ENCODE peak calls at places on chromosomes 7 and 10, in six cellular contexts. One of them, this sample, is unnamed.

GRCh38 chr7:75690121-75690523 is 48.6 kb downstream of the HIP1 start:
- DNase-seq in K562: no peak
- DNase-seq in A549: no peak
- DNase-seq in H1: no peak
- DNase-seq in HepG2: no peak
- DNase-seq in endothelial cell of umbilical vein: no peak
- DNase-seq in this sample: no peak

GRCh38 chr10:24503627-24504320 is 219.9 kb downstream of the ARHGAP21 start:
- DNase-seq in K562: peak
- DNase-seq in A549: peak
- DNase-seq in H1: peak
- DNase-seq in HepG2: peak
- DNase-seq in endothelial cell of umbilical vein: peak
- DNase-seq in this sample: peak

GRCh38 chr10:43237631-43238446 is 29.0 kb downstream of the RASGEF1A start:
- DNase-seq in K562: no peak
- DNase-seq in A549: no peak
- DNase-seq in H1: no peak
- DNase-seq in HepG2: no peak
- DNase-seq in endothelial cell of umbilical vein: no peak
- DNase-seq in this sample: peak

GRCh38 chr10:126551197-126551596 is 119.3 kb downstream of the C10orf90 start:
- DNase-seq in K562: no peak
- DNase-seq in A549: no peak
- DNase-seq in H1: no peak
- DNase-seq in HepG2: no peak
- DNase-seq in endothelial cell of umbilical vein: no peak
- DNase-seq in this sample: no peak

GRCh38 chr7:147296986-147297385 is 1180.4 kb downstream of the CNTNAP2 start:
- DNase-seq in K562: no peak
- DNase-seq in A549: no peak
- DNase-seq in H1: no peak
- DNase-seq in HepG2: no peak
- DNase-seq in endothelial cell of umbilical vein: no peak
- DNase-seq in this sample: no peak

GRCh38 chr7:30755384-30756154 is 3.6 kb downstream of the INMT start:
- DNase-seq in K562: no peak
- DNase-seq in A549: no peak
- DNase-seq in H1: no peak
- DNase-seq in HepG2: no peak
- DNase-seq in endothelial cell of umbilical vein: no peak
- DNase-seq in this sample: no peak

GRCh38 chr7:109111086-109111485 is 541.4 kb downstream of the DNAJB9 start:
- DNase-seq in K562: no peak
- DNase-seq in A549: no peak
- DNase-seq in H1: no peak
- DNase-seq in HepG2: no peak
- DNase-seq in endothelial cell of umbilical vein: no peak
- DNase-seq in this sample: no peak

GRCh38 chr7:140537750-140538482 is 58.6 kb upstream of the MKRN1 start:
- DNase-seq in K562: peak
- DNase-seq in A549: no peak
- DNase-seq in H1: no peak
- DNase-seq in HepG2: no peak
- DNase-seq in endothelial cell of umbilical vein: no peak
- DNase-seq in this sample: no peak

GRCh38 chr10:110498087-110498981 is 627 bp downstream of the DUSP5 start:
- DNase-seq in K562: peak
- DNase-seq in A549: peak
- DNase-seq in H1: no peak
- DNase-seq in HepG2: no peak
- DNase-seq in endothelial cell of umbilical vein: peak
- DNase-seq in this sample: peak

GRCh38 chr10:94088926-94089381 is 95.2 kb downstream of the PLCE1 start:
- DNase-seq in K562: no peak
- DNase-seq in A549: no peak
- DNase-seq in H1: no peak
- DNase-seq in HepG2: no peak
- DNase-seq in endothelial cell of umbilical vein: no peak
- DNase-seq in this sample: no peak

GRCh38 chr7:8063706-8064297 is 95.2 kb downstream of the GLCCI1 start:
- DNase-seq in K562: no peak
- DNase-seq in A549: no peak
- DNase-seq in H1: no peak
- DNase-seq in HepG2: no peak
- DNase-seq in endothelial cell of umbilical vein: no peak
- DNase-seq in this sample: no peak

GRCh38 chr7:51685794-51686193 is 369.2 kb upstream of the COBL start:
- DNase-seq in K562: no peak
- DNase-seq in A549: no peak
- DNase-seq in H1: no peak
- DNase-seq in HepG2: no peak
- DNase-seq in endothelial cell of umbilical vein: no peak
- DNase-seq in this sample: no peak

GRCh38 chr10:76882245-76882644 is 755.4 kb downstream of the KCNMA1 start:
- DNase-seq in K562: no peak
- DNase-seq in A549: no peak
- DNase-seq in H1: no peak
- DNase-seq in HepG2: no peak
- DNase-seq in endothelial cell of umbilical vein: no peak
- DNase-seq in this sample: no peak

GRCh38 chr7:75931676-75932075 is 16.7 kb downstream of the POR start:
- DNase-seq in K562: no peak
- DNase-seq in A549: no peak
- DNase-seq in H1: no peak
- DNase-seq in HepG2: no peak
- DNase-seq in endothelial cell of umbilical vein: no peak
- DNase-seq in this sample: no peak

GRCh38 chr10:97685395-97685958 is 1.6 kb downstream of the AVPI1 start:
- DNase-seq in K562: peak
- DNase-seq in A549: peak
- DNase-seq in H1: no peak
- DNase-seq in HepG2: peak
- DNase-seq in endothelial cell of umbilical vein: peak
- DNase-seq in this sample: peak

GRCh38 chr7:46681865-46682503 is 760.9 kb upstream of the IGFBP3 start:
- DNase-seq in K562: no peak
- DNase-seq in A549: no peak
- DNase-seq in H1: no peak
- DNase-seq in HepG2: no peak
- DNase-seq in endothelial cell of umbilical vein: no peak
- DNase-seq in this sample: no peak

GRCh38 chr7:16559497-16560223 is 33.0 kb downstream of the LRRC72 start:
- DNase-seq in K562: no peak
- DNase-seq in A549: no peak
- DNase-seq in H1: no peak
- DNase-seq in HepG2: no peak
- DNase-seq in endothelial cell of umbilical vein: no peak
- DNase-seq in this sample: no peak

GRCh38 chr7:142654398-142654797 is 94.9 kb upstream of the PRSS1 start:
- DNase-seq in K562: no peak
- DNase-seq in A549: no peak
- DNase-seq in H1: no peak
- DNase-seq in HepG2: no peak
- DNase-seq in endothelial cell of umbilical vein: no peak
- DNase-seq in this sample: no peak

GRCh38 chr10:128186959-128187787 is 61.0 kb upstream of the MKI67 start:
- DNase-seq in K562: no peak
- DNase-seq in A549: no peak
- DNase-seq in H1: no peak
- DNase-seq in HepG2: no peak
- DNase-seq in endothelial cell of umbilical vein: no peak
- DNase-seq in this sample: no peak

GRCh38 chr7:50303894-50304157 is 690 bp upstream of the IKZF1 start:
- DNase-seq in K562: no peak
- DNase-seq in A549: no peak
- DNase-seq in H1: no peak
- DNase-seq in HepG2: no peak
- DNase-seq in endothelial cell of umbilical vein: no peak
- DNase-seq in this sample: peak

GRCh38 chr10:122306744-122307143 is 35.6 kb downstream of the BTBD16 start:
- DNase-seq in K562: no peak
- DNase-seq in A549: no peak
- DNase-seq in H1: no peak
- DNase-seq in HepG2: no peak
- DNase-seq in endothelial cell of umbilical vein: no peak
- DNase-seq in this sample: no peak

GRCh38 chr10:48506147-48506917 is 98.5 kb downstream of the ARHGAP22 start:
- DNase-seq in K562: peak
- DNase-seq in A549: peak
- DNase-seq in H1: no peak
- DNase-seq in HepG2: peak
- DNase-seq in endothelial cell of umbilical vein: peak
- DNase-seq in this sample: no peak

GRCh38 chr10:52268790-52269189 is 45.3 kb upstream of the DKK1 start:
- DNase-seq in K562: no peak
- DNase-seq in A549: no peak
- DNase-seq in H1: no peak
- DNase-seq in HepG2: no peak
- DNase-seq in endothelial cell of umbilical vein: no peak
- DNase-seq in this sample: no peak

GRCh38 chr10:33223326-33224014 is 111.0 kb downstream of the NRP1 start:
- DNase-seq in K562: no peak
- DNase-seq in A549: no peak
- DNase-seq in H1: no peak
- DNase-seq in HepG2: no peak
- DNase-seq in endothelial cell of umbilical vein: no peak
- DNase-seq in this sample: no peak

GRCh38 chr7:107070710-107071109 is 26.2 kb downstream of the PRKAR2B start:
- DNase-seq in K562: no peak
- DNase-seq in A549: no peak
- DNase-seq in H1: no peak
- DNase-seq in HepG2: no peak
- DNase-seq in endothelial cell of umbilical vein: no peak
- DNase-seq in this sample: no peak

GRCh38 chr10:51001587-51001986 is 72.7 kb upstream of the PRKG1 start:
- DNase-seq in K562: peak
- DNase-seq in A549: no peak
- DNase-seq in H1: no peak
- DNase-seq in HepG2: no peak
- DNase-seq in endothelial cell of umbilical vein: peak
- DNase-seq in this sample: no peak

DNA sequence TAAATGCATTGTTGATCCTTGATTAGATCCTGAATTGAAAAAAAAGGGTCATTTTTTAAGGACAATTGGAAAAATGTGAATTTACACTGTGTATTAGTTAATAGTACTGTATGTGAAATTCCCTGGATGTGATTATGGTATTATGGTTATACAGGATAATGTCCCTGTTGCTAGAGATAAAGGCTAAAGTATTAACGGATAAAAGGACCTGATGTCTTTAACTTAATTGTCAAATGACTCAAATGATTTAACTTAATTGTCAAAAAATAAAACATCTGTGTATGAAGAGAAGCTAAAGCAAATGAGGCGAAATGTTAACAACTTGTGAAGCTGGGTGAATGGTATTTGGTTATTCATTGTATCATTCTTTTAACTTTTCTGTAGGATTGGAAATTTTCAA is 48.8 kb downstream of the SUFU start:
- DNase-seq in K562: no peak
- DNase-seq in A549: no peak
- DNase-seq in H1: no peak
- DNase-seq in HepG2: no peak
- DNase-seq in endothelial cell of umbilical vein: no peak
- DNase-seq in this sample: no peak
- TF ChIP-seq JUN in K562: no peak
- TF ChIP-seq JUN in A549: no peak
- TF ChIP-seq JUN in H1: no peak
- TF ChIP-seq JUN in HepG2: no peak
- TF ChIP-seq JUN in endothelial cell of umbilical vein: no peak
- TF ChIP-seq JUN in this sample: no peak

GRCh38 chr7:19464751-19465150 is 244.1 kb downstream of the POLR1F start:
- DNase-seq in K562: no peak
- DNase-seq in A549: no peak
- DNase-seq in H1: no peak
- DNase-seq in HepG2: no peak
- DNase-seq in endothelial cell of umbilical vein: no peak
- DNase-seq in this sample: no peak

GRCh38 chr7:19470031-19470430 is 238.8 kb downstream of the POLR1F start:
- DNase-seq in K562: no peak
- DNase-seq in A549: no peak
- DNase-seq in H1: no peak
- DNase-seq in HepG2: no peak
- DNase-seq in endothelial cell of umbilical vein: no peak
- DNase-seq in this sample: no peak

GRCh38 chr7:19463581-19463980 is 245.3 kb downstream of the POLR1F start:
- DNase-seq in K562: no peak
- DNase-seq in A549: no peak
- DNase-seq in H1: no peak
- DNase-seq in HepG2: no peak
- DNase-seq in endothelial cell of umbilical vein: no peak
- DNase-seq in this sample: no peak

DNA sequence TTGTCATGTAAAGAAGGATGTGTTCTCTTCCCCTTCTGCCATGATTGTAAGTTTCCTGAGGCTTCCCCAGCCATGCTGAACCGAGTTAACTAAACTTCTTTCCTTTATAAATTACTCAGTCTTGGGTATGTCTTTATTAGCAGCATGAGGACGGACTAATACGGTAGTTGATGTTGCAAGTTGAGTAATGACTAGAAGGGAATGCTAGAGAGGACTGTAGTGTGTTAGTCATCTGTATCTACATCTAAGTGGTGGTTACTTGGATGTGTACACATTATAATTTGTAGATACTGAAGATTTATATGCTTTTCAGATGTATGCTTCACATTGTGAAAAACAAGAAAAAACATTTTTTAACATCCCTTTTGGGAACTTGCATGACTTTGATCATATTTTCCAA is 244.6 kb downstream of the POLR1F start:
- DNase-seq in K562: no peak
- DNase-seq in A549: no peak
- DNase-seq in H1: no peak
- DNase-seq in HepG2: no peak
- DNase-seq in endothelial cell of umbilical vein: no peak
- DNase-seq in this sample: no peak
- TF ChIP-seq JUN in K562: no peak
- TF ChIP-seq JUN in A549: no peak
- TF ChIP-seq JUN in H1: no peak
- TF ChIP-seq JUN in HepG2: no peak
- TF ChIP-seq JUN in endothelial cell of umbilical vein: no peak
- TF ChIP-seq JUN in this sample: no peak

GRCh38 chr7:23713285-23714235 is 3.5 kb downstream of the STK31 start:
- DNase-seq in K562: no peak
- DNase-seq in A549: peak
- DNase-seq in H1: no peak
- DNase-seq in HepG2: peak
- DNase-seq in endothelial cell of umbilical vein: no peak
- DNase-seq in this sample: no peak
- TF ChIP-seq JUN in K562: no peak
- TF ChIP-seq JUN in A549: no peak
- TF ChIP-seq JUN in H1: no peak
- TF ChIP-seq JUN in HepG2: no peak
- TF ChIP-seq JUN in endothelial cell of umbilical vein: no peak
- TF ChIP-seq JUN in this sample: no peak

DNA sequence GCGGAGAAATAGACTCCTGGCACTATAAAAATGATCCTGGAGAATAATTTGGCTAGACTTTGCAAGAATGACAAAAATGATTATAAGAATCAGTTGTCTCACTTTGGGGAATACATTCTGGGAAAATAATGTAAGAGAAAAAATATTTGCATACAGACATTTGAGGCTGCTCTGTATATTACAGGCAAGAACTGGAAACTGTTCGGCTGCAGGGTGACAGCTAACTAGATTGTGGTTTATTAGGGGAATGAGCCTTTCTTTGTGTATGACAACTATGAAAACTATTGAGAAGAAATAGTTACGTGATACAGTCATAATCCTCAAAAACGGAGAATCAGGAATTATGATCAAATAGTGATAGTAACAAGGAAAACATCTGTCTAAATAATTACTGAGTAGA is 8.6 kb downstream of the TRIM56 start:
- DNase-seq in K562: no peak
- DNase-seq in A549: no peak
- DNase-seq in H1: no peak
- DNase-seq in HepG2: no peak
- DNase-seq in endothelial cell of umbilical vein: no peak
- DNase-seq in this sample: no peak
- TF ChIP-seq JUN in K562: no peak
- TF ChIP-seq JUN in A549: no peak
- TF ChIP-seq JUN in H1: no peak
- TF ChIP-seq JUN in HepG2: no peak
- TF ChIP-seq JUN in endothelial cell of umbilical vein: peak
- TF ChIP-seq JUN in this sample: no peak